ENCODE peak calls at places on chromosomes 16 and 17, in six cellular contexts. C is AG09319; K is ascending aorta; X is NCI-H1105; T is renal cortical epithelial cell; P is stimulated activated effector memory CD8-positive, alpha-beta T cell treated with anti-CD3 and anti-CD28 coated beads, Interleukin-12 subunit alpha, Interleukin-12 subunit beta, amount 100 ng/mL, for 72 hours. V is an unnamed sample.

GRCh38 chr16:48231675-48232214 is 12.4 kb upstream of the LONP2 start:
- DNase-seq in C (no peak), T (peak; percentile 22), P (peak; percentile 56), K (no peak), X (peak; percentile 10), V (no peak)

GRCh38 chr17:50866950-50867855 is 1.0 kb upstream of the TOB1 start:
- DNase-seq in X (peak; percentile 94), T (peak; percentile 95), P (peak; percentile 92), C (peak; percentile 74), K (peak; percentile 99), V (peak; percentile 95)

GRCh38 chr17:65856865-65857264 is 295.4 kb upstream of the AXIN2 start:
- DNase-seq in P (no peak), X (no peak), K (no peak), C (no peak), T (no peak), V (no peak)

GRCh38 chr17:56603486-56604238 is 10.2 kb downstream of the NOG start:
- DNase-seq in C (no peak), P (no peak), X (no peak), K (no peak), T (no peak), V (no peak)

GRCh38 chr16:87448866-87449265 is 44.0 kb downstream of the ZCCHC14 start:
- DNase-seq in X (no peak), K (no peak), C (no peak), P (no peak), T (no peak), V (no peak)

GRCh38 chr17:38508570-38508950 is 80.3 kb downstream of the ARHGAP23 start:
- DNase-seq in C (no peak), P (no peak), X (no peak), T (no peak), K (no peak), V (no peak)

GRCh38 chr16:72458035-72458434 is 286.1 kb upstream of the PMFBP1 start:
- DNase-seq in C (no peak), T (no peak), P (no peak), X (no peak), K (no peak), V (no peak)

GRCh38 chr16:20801278-20801677 is 5.0 kb downstream of the ERI2 start:
- DNase-seq in T (no peak), C (no peak), X (no peak), P (no peak), K (no peak), V (no peak)

GRCh38 chr17:76515291-76515949 is 14.2 kb upstream of the RHBDF2 start:
- DNase-seq in P (peak; percentile 91), K (peak; percentile 91), C (peak; percentile 99), T (peak; percentile 83), X (no peak), V (no peak)